ENCODE peak calls at places on chromosomes 4 and X, in five cellular contexts. J is colonic mucosa, C is pancreas, U is MM.1S, G is tibial artery. K is an unnamed sample. For H3K4me1, the result is how much of the 10 kb centered on the place peaks cover.

GRCh38 chr4:1022739-1023066 is 11.3 kb downstream of the FGFRL1 start:
- DNase-seq in U (no peak), G (no peak), C (no peak), J (peak), K (peak)

GRCh38 chr4:169485791-169486742 is 126.3 kb downstream of the NEK1 start:
- DNase-seq in U (peak), J (peak), G (no peak), C (no peak), K (no peak)

GRCh38 chr4:186844059-186844681 is 120.5 kb upstream of the FAT1 start:
- DNase-seq in G (peak), J (peak), U (peak), C (no peak), K (peak)

GRCh38 chr4:169583563-169583962 is 28.8 kb downstream of the NEK1 start:
- DNase-seq in C (no peak), G (no peak), U (no peak), J (no peak), K (no peak)

GRCh38 chr4:128686810-128687209 is 122.7 kb upstream of the JADE1 start:
- DNase-seq in C (no peak), G (no peak), U (no peak), J (no peak), K (no peak)

GRCh38 chrX:43882294-43882681 is at the start of gene MAOB:
- DNase-seq in C (peak), J (peak), G (peak), U (no peak), K (peak)

GRCh38 chr4:94500696-94501095 is 49.0 kb downstream of the PDLIM5 start:
- DNase-seq in G (no peak), J (no peak), U (no peak), C (no peak), K (no peak)

GRCh38 chr4:73648478-73648877 is 28.2 kb upstream of the RASSF6 start:
- DNase-seq in G (no peak), J (no peak), U (no peak), C (no peak), K (no peak)

GRCh38 chr4:107183155-107183774 is 147.2 kb upstream of the DKK2 start:
- DNase-seq in U (peak), C (no peak), J (peak), G (no peak), K (peak)

GRCh38 chrX:10399152-10399741 is 221.1 kb downstream of the MID1 start:
- DNase-seq in J (no peak), C (no peak), U (no peak), G (no peak), K (no peak)

GRCh38 chr4:101527186-101527585 is 179.9 kb upstream of the PPP3CA start:
- DNase-seq in U (peak), G (no peak), J (no peak), C (no peak), K (no peak)

GRCh38 chrX:154487518-154488290 is 1.3 kb upstream of the UBL4A start:
- DNase-seq in J (peak), C (no peak), U (no peak), G (no peak), K (no peak)

GRCh38 chr4:168353746-168354145 is 35.2 kb upstream of the DDX60 start:
- DNase-seq in G (no peak), U (no peak), J (no peak), C (no peak), K (no peak)

GRCh38 chr4:176002007-176002623 is 63.5 kb upstream of the WDR17 start:
- DNase-seq in J (peak), C (peak), U (peak), G (peak), K (peak)

GRCh38 chrX:7115557-7115956 is 32.0 kb upstream of the STS start:
- DNase-seq in G (no peak), U (no peak), C (no peak), J (no peak), K (no peak)

GRCh38 chr4:139502312-139502946 is 48.5 kb downstream of the RAB33B start:
- DNase-seq in J (no peak), C (no peak), G (no peak), U (no peak), K (no peak)

GRCh38 chrX:46576458-46576857 is 2.9 kb downstream of the CHST7 start:
- DNase-seq in C (no peak), G (peak), U (no peak), J (no peak), K (no peak)

GRCh38 chr4:168362025-168362401 is 43.5 kb upstream of the DDX60 start:
- DNase-seq in J (no peak), U (no peak), C (no peak), G (no peak), K (no peak)

GRCh38 chr4:101458914-101459313 is 111.6 kb upstream of the PPP3CA start:
- DNase-seq in J (no peak), C (no peak), U (no peak), G (no peak), K (no peak)

GRCh38 chr4:57426779-57427395 is 316.7 kb upstream of the IGFBP7 start:
- DNase-seq in J (peak), C (peak), U (peak), G (peak), K (peak)

GRCh38 chrX:427812-428725 is 41.4 kb upstream of the PPP2R3B start:
- DNase-seq in J (no peak), G (no peak), U (peak), C (no peak), K (peak)

GRCh38 chrX:17669891-17670290 is 67.4 kb upstream of the SCML1 start:
- DNase-seq in G (no peak), C (no peak), U (no peak), J (no peak), K (no peak)

GRCh38 chr4:43763029-43763610 is 685.5 kb downstream of the KCTD8 start:
- DNase-seq in J (no peak), C (no peak), U (no peak), G (no peak), K (no peak)

GRCh38 chr4:151797853-151798252 is 37.0 kb upstream of the GATB start:
- DNase-seq in J (no peak), C (no peak), U (no peak), G (no peak), K (no peak)

GRCh38 chr4:151799417-151800030 is 38.7 kb upstream of the GATB start:
- DNase-seq in C (no peak), J (no peak), G (no peak), U (no peak), K (no peak)

GRCh38 chr4:151796106-151796505 is 35.3 kb upstream of the GATB start:
- DNase-seq in G (no peak), U (no peak), C (no peak), J (no peak), K (no peak)

GRCh38 chr4:151798678-151799416 is 38.0 kb upstream of the GATB start:
- DNase-seq in G (no peak), U (peak), C (no peak), J (no peak), K (no peak)

DNA sequence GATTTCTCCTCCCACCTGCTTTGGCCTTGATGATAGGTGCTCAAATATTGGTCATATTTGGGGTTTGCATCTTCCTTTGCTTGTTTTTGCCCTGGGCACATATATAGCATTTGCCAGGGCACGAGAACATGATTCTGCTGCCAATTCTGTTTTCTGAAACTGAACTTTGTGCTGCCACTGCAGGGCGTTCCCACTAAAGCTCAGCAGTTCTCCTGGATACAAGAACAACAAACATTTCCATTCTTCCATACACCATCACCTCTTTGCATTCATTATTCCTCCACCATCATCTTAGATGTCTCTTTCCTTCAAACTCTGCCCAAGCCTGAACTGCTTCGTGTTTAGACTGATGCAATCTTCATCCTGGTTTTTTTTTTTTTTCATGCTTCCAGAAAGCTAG is 36.3 kb upstream of the GATB start:
- DNase-seq in G (no peak), U (no peak), J (peak), C (no peak), K (no peak)
- TF ChIP-seq CTCF in G (no peak), U (no peak), J (no peak), C (no peak), K (no peak)

GRCh38 chrX:150410513-150410912 is 47.4 kb downstream of the MAMLD1 start:
- DNase-seq in C (no peak), U (no peak), J (no peak), G (no peak), K (no peak)

GRCh38 chrX:150409964-150410363 is 46.8 kb downstream of the MAMLD1 start:
- DNase-seq in G (no peak), U (no peak), J (no peak), C (no peak), K (no peak)

GRCh38 chrX:150409486-150409885 is 46.4 kb downstream of the MAMLD1 start:
- DNase-seq in J (no peak), G (no peak), U (no peak), C (no peak), K (no peak)

GRCh38 chrX:150408007-150408406 is 44.9 kb downstream of the MAMLD1 start:
- DNase-seq in U (no peak), G (no peak), J (no peak), C (no peak), K (no peak)

GRCh38 chrX:150408561-150408960 is 45.4 kb downstream of the MAMLD1 start:
- DNase-seq in C (no peak), J (no peak), G (no peak), U (no peak), K (no peak)
- H3K4me1 ChIP-seq in C (under half), J (under half), G (under half), U (under half), K (under half)

DNA sequence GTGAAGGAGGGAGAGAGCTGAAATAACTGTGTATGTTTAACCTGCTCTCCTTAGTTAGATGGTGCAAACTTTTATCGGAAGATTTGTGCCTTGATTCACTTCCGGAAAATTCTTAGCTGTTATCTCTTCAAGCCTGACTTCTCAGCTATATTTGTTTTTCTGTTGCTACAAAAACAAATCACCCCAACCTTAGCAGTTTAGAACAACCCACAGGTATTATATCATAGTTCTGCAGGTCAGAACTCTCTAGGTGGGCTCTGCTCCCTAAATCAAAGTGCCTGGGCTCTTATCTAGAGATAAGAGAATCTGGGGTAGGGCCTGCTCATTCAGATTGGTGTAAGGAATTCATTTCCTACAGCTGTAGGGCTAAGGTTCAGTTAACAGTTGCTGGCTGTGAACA is 15.1 kb upstream of the CEP135 start:
- DNase-seq in J (no peak), G (no peak), C (no peak), U (no peak), K (no peak)
- H3K4me3 ChIP-seq in J (no peak), G (no peak), C (no peak), U (no peak), K (no peak)

GRCh38 chr4:48620861-48621260 is 130.8 kb downstream of the ZAR1 start:
- DNase-seq in C (no peak), U (no peak), J (no peak), G (no peak), K (no peak)
- TF ChIP-seq CTCF in C (no peak), U (no peak), J (no peak), G (no peak), K (no peak)

DNA sequence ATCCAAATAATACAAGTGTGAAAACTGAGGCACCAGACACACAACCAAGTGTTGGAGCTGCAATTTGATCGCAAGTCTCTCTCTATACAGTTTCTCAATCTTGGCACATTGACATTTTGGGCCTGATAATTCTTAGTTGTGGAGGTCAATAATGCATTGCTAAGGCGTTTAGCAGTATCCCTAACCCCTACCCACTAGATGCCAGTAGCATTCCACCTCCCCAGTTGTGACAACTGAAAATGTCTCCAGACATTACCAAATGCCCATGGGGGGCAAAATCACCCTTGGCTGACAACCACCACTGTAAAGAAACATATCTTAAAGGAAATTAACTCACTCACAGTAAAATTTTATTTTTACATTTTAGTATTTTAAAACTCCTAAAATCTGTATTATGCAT is 4.2 kb downstream of the NR3C2 start:
- DNase-seq in C (no peak), U (no peak), G (no peak), J (no peak), K (no peak)
- H3K4me1 ChIP-seq in C (under half), U (under half), G (under half), J (under half), K (under half)

DNA sequence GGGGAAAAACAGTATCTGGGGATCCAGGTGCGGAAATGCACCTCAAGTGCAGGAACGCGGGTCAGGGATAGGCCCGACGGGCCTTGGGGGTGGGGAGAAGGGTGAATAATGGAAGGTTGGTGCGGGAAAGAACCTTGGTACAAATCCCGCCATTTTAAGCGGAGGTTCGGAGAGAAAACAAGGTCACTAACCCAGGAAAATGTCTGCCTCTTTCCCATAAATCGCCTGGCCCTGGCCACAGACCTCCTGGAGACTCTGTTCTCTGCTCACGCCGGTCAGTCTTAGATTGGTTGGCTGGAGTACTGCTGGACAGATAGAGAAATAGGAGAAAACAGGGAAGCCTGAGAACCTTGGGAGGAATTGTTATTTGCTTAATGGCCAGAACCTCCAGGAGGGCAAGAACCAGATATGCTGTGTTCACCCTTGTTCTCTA is 897 bp upstream of the FBXL5 start:
- DNase-seq in J (no peak), G (no peak), C (no peak), U (no peak), K (no peak)
- H3K4me3 ChIP-seq in J (peak), G (peak), C (peak), U (peak), K (no peak)

GRCh38 chrX:29040160-29040559 is 452.9 kb downstream of the IL1RAPL1 start:
- DNase-seq in G (no peak), U (no peak), J (no peak), C (no peak), K (no peak)

GRCh38 chrX:29043751-29044150 is 456.5 kb downstream of the IL1RAPL1 start:
- DNase-seq in U (no peak), C (no peak), J (no peak), G (no peak), K (no peak)

GRCh38 chrX:29042341-29042740 is 455.1 kb downstream of the IL1RAPL1 start:
- DNase-seq in C (no peak), G (no peak), U (no peak), J (no peak), K (no peak)

GRCh38 chrX:29039501-29039900 is 452.3 kb downstream of the IL1RAPL1 start:
- DNase-seq in C (no peak), U (no peak), J (no peak), G (no peak), K (no peak)

GRCh38 chrX:29044802-29045201 is 457.6 kb downstream of the IL1RAPL1 start:
- DNase-seq in G (no peak), C (no peak), U (no peak), J (no peak), K (no peak)
- TF ChIP-seq CTCF in G (no peak), C (no peak), U (no peak), J (no peak), K (no peak)

GRCh38 chr4:136927172-136927571 is 605.1 kb downstream of the PCDH18 start:
- DNase-seq in J (no peak), U (no peak), G (no peak), C (no peak), K (no peak)
- H3K4me1 ChIP-seq in J (under half), U (under half), G (under half), C (under half), K (under half)

K was measured in mucosa of descending colon.